ENCODE peak calls at places on chromosomes 13 and 19, in seven cellular contexts. I, J, W, D, F, T and P are unnamed samples.

GRCh38 chr13:106440846-106441245 is 94.6 kb downstream of the EFNB2 start:
- DNase-seq in I (no peak), J (no peak), W (no peak), D (no peak), F (no peak), T (no peak), P (no peak)

GRCh38 chr13:29543230-29544215 is 52.0 kb downstream of the SLC7A1 start:
- DNase-seq in I (no peak), J (peak), W (no peak), D (no peak), F (peak), T (peak), P (peak)

GRCh38 chr13:20882206-20882605 is 20.3 kb downstream of the XPO4 start:
- DNase-seq in I (no peak), J (no peak), W (no peak), D (no peak), F (no peak), T (no peak), P (no peak)

GRCh38 chr19:5974721-5975387 is 3.1 kb downstream of the RANBP3 start:
- DNase-seq in I (no peak), J (no peak), W (no peak), D (peak), F (peak), T (no peak), P (no peak)

GRCh38 chr13:112616586-112617381 is 28.8 kb upstream of the TUBGCP3 start:
- DNase-seq in I (peak), J (peak), W (no peak), D (no peak), F (peak), T (peak), P (peak)

GRCh38 chr13:31334547-31334946 is 134.8 kb downstream of the B3GLCT start:
- DNase-seq in I (no peak), J (peak), W (no peak), D (no peak), F (no peak), T (no peak), P (peak)

GRCh38 chr19:7197169-7197759 is 97.0 kb downstream of the INSR start:
- DNase-seq in I (peak), J (peak), W (peak), D (peak), F (peak), T (peak), P (peak)

GRCh38 chr19:50358483-50359431 is 6.7 kb downstream of the NAPSA start:
- DNase-seq in I (no peak), J (no peak), W (no peak), D (peak), F (peak), T (peak), P (peak)

GRCh38 chr13:113622791-113623490 is 35.1 kb downstream of the ATP4B start:
- DNase-seq in I (no peak), J (no peak), W (no peak), D (no peak), F (no peak), T (no peak), P (no peak)

GRCh38 chr19:2548966-2549365 is 73.0 kb downstream of the GADD45B start:
- DNase-seq in I (no peak), J (no peak), W (no peak), D (no peak), F (no peak), T (no peak), P (no peak)

GRCh38 chr13:78022164-78022877 is 103.7 kb upstream of the EDNRB start:
- DNase-seq in I (no peak), J (peak), W (no peak), D (peak), F (peak), T (peak), P (peak)

GRCh38 chr13:113141591-113141950 is 16.9 kb upstream of the PROZ start:
- DNase-seq in I (no peak), J (no peak), W (no peak), D (no peak), F (no peak), T (no peak), P (no peak)

GRCh38 chr19:49613374-49613773 is 22.4 kb downstream of the PRR12 start:
- DNase-seq in I (no peak), J (no peak), W (no peak), D (no peak), F (no peak), T (peak), P (no peak)

GRCh38 chr13:83332751-83333150 is 549.5 kb downstream of the SLITRK1 start:
- DNase-seq in I (no peak), J (no peak), W (no peak), D (no peak), F (no peak), T (no peak), P (no peak)

GRCh38 chr19:18951721-18952281 is 10.8 kb upstream of the HOMER3 start:
- DNase-seq in I (no peak), J (peak), W (no peak), D (no peak), F (no peak), T (peak), P (no peak)

GRCh38 chr13:33279898-33280549 is 5.5 kb downstream of the STARD13 start:
- DNase-seq in I (peak), J (no peak), W (no peak), D (no peak), F (no peak), T (peak), P (peak)

GRCh38 chr19:18780631-18781030 is 10.5 kb downstream of the COMP start:
- DNase-seq in I (no peak), J (no peak), W (no peak), D (no peak), F (peak), T (no peak), P (no peak)